ENCODE peak calls at places on chromosomes 11 and 22, in four cellular contexts. W is psoas muscle, O is lower leg skin, B is AG09319. Y is an unnamed sample.

GRCh38 chr11:64890084-64890944 is 11.9 kb upstream of the EHD1 start:
- DNase-seq in W (no peak), O (no peak), B (no peak), Y (no peak)

GRCh38 chr11:116772443-116773202 is at the start of gene BUD13:
- DNase-seq in W (peak; percentile 97), O (peak; percentile 98), B (peak; percentile 40), Y (peak; percentile 10)

GRCh38 chr11:91081440-91082088 is 858.7 kb upstream of the CHORDC1 start:
- DNase-seq in W (peak; percentile 54), O (no peak), B (no peak), Y (no peak)

GRCh38 chr11:57567210-57567511 is 311 bp downstream of the UBE2L6 start:
- DNase-seq in W (no peak), O (no peak), B (no peak), Y (no peak)

GRCh38 chr11:1237128-1237580 is 14.3 kb downstream of the MUC5B start:
- DNase-seq in W (peak; percentile 38), O (no peak), B (no peak), Y (no peak)

GRCh38 chr22:22479999-22480532 is 28.5 kb downstream of the ZNF280B start:
- DNase-seq in W (no peak), O (no peak), B (no peak), Y (no peak)

GRCh38 chr22:33057363-33057995 is 702 bp downstream of the SYN3 start:
- DNase-seq in W (no peak), O (no peak), B (no peak), Y (no peak)

GRCh38 chr11:14577835-14578529 is 57.8 kb upstream of the PSMA1 start:
- DNase-seq in W (no peak), O (no peak), B (no peak), Y (no peak)

GRCh38 chr11:19546325-19546724 is 166.3 kb upstream of the NAV2 start:
- DNase-seq in W (no peak), O (no peak), B (no peak), Y (no peak)

GRCh38 chr11:63277345-63277943 is 34.0 kb upstream of the SLC22A25 start:
- DNase-seq in W (no peak), O (no peak), B (no peak), Y (no peak)

GRCh38 chr11:112513936-112514716 is 253.5 kb upstream of the PLET1 start:
- DNase-seq in W (no peak), O (no peak), B (no peak), Y (no peak)

GRCh38 chr22:44165286-44165874 is 15.3 kb upstream of the PARVG start:
- DNase-seq in W (peak; percentile 32), O (no peak), B (no peak), Y (no peak)

Y was measured in SIG-M5.